ENCODE peak calls at places on chromosomes 7 and 10, in nine cellular contexts. N, S, O, V, H, T, E, Z and W are unnamed samples.

GRCh38 chr10:126702181-126702580 is 31.7 kb upstream of the C10orf90 start:
- DNase-seq in T (peak), O (no peak), H (no peak), S (no peak), Z (no peak), V (peak), N (no peak), E (no peak), W (no peak)

GRCh38 chr10:70317943-70318318 is 34.1 kb upstream of the NPFFR1 start:
- DNase-seq in S (peak), N (no peak), O (no peak), H (no peak), Z (no peak), T (no peak), E (no peak), V (no peak), W (no peak)

GRCh38 chr10:89481662-89482061 is 53.7 kb downstream of the SLC16A12 start:
- DNase-seq in N (no peak), V (peak), T (peak), S (no peak), Z (no peak), O (no peak), H (peak), E (peak), W (no peak)

GRCh38 chr7:11212816-11213215 is 239.1 kb downstream of the PHF14 start:
- DNase-seq in Z (no peak), S (no peak), H (peak), O (no peak), N (no peak), V (no peak), T (no peak), E (peak), W (no peak)

GRCh38 chr10:34475222-34475621 is 339.9 kb downstream of the PARD3 start:
- DNase-seq in S (no peak), N (no peak), T (peak), Z (no peak), V (no peak), H (no peak), E (no peak), O (no peak), W (no peak)

GRCh38 chr7:497946-498655 is 21.5 kb downstream of the PDGFA start:
- DNase-seq in T (no peak), O (no peak), S (no peak), H (no peak), E (no peak), N (no peak), V (no peak), Z (no peak), W (no peak)

GRCh38 chr10:132368881-132369635 is 27.9 kb upstream of the PWWP2B start:
- DNase-seq in H (peak), E (no peak), S (no peak), T (peak), O (no peak), V (peak), Z (no peak), N (no peak), W (no peak)

GRCh38 chr7:104552102-104552501 is 223.7 kb downstream of the LHFPL3 start:
- DNase-seq in H (peak), T (peak), O (peak), Z (no peak), S (peak), V (peak), E (peak), N (peak), W (peak)

GRCh38 chr7:74183653-74184450 is 9.7 kb downstream of the EIF4H start:
- DNase-seq in E (peak), T (no peak), O (no peak), H (peak), S (peak), V (no peak), N (no peak), Z (no peak), W (peak)

GRCh38 chr7:157699357-157700013 is 362.7 kb downstream of the DNAJB6 start:
- DNase-seq in H (no peak), S (no peak), N (no peak), E (no peak), V (no peak), Z (no peak), T (no peak), O (no peak), W (no peak)

GRCh38 chr7:33716581-33717477 is 188.5 kb upstream of the BMPER start:
- DNase-seq in T (peak), H (peak), N (no peak), S (peak), Z (no peak), E (peak), V (peak), O (no peak), W (no peak)

GRCh38 chr7:87000344-87000743 is 59.1 kb downstream of the ELAPOR2 start:
- DNase-seq in H (no peak), O (no peak), V (no peak), T (no peak), N (no peak), S (no peak), E (no peak), Z (no peak), W (no peak)
- TF ChIP-seq CTCF in H (no peak), O (no peak), V (no peak), T (no peak), N (no peak), S (no peak), E (no peak), Z (no peak), W (no peak)

GRCh38 chr10:106567629-106568028 is 596.9 kb downstream of the SORCS1 start:
- DNase-seq in H (no peak), V (no peak), N (no peak), S (no peak), O (no peak), T (no peak), Z (no peak), E (no peak), W (no peak)

GRCh38 chr10:106566871-106567270 is 597.6 kb downstream of the SORCS1 start:
- DNase-seq in E (no peak), T (no peak), Z (no peak), H (no peak), O (no peak), N (no peak), V (no peak), S (no peak), W (no peak)

GRCh38 chr10:106576534-106576933 is 588.0 kb downstream of the SORCS1 start:
- DNase-seq in O (no peak), S (no peak), N (no peak), V (no peak), E (no peak), Z (no peak), H (no peak), T (no peak), W (no peak)

GRCh38 chr10:106573106-106573505 is 591.4 kb downstream of the SORCS1 start:
- DNase-seq in T (peak), H (peak), Z (no peak), V (peak), E (no peak), N (no peak), O (no peak), S (no peak), W (no peak)

GRCh38 chr10:106571216-106571954 is 593.1 kb downstream of the SORCS1 start:
- DNase-seq in T (peak), H (peak), E (peak), V (peak), O (peak), N (no peak), Z (no peak), S (peak), W (no peak)
- TF ChIP-seq CTCF in T (peak), H (peak), E (peak), V (peak), O (peak), N (peak), Z (no peak), S (peak), W (no peak)

DNA sequence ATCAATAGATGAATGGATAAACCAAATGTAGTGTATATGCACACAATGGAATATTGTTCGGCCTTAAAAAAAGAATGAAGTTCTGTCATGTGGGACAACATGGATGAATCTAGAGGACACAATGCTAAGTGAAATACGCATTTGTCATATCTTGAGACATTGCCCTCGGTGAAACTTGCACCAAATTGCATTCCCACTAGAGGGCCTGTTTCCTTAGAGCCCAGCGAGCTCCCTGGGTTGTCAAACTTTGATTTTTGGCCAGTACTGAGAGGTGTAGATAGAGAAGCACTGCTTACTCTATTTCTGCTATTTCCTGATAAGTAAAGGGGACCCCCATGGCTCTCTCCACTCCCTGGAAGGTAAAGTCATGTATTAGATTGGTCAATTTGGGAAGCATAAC is 157.1 kb downstream of the GPAM start:
- DNase-seq in H (no peak), Z (no peak), N (no peak), S (no peak), V (no peak), E (no peak), T (no peak), O (no peak), W (no peak)
- TF ChIP-seq CTCF in H (no peak), Z (no peak), N (no peak), S (peak), V (no peak), E (no peak), T (no peak), O (peak), W (no peak)

GRCh38 chr10:49187950-49188761 is at the start of gene TMEM273:
- DNase-seq in S (peak), V (no peak), T (peak), Z (peak), E (no peak), H (no peak), O (no peak), N (peak), W (peak)
- TF ChIP-seq CTCF in S (no peak), V (no peak), T (no peak), Z (peak), E (no peak), H (no peak), O (no peak), N (no peak), W (no peak)

GRCh38 chr7:118110178-118110577 is 73.8 kb upstream of the LSM8 start:
- DNase-seq in E (no peak), Z (no peak), O (no peak), V (no peak), T (no peak), N (no peak), H (no peak), S (no peak), W (no peak)

GRCh38 chr7:118109607-118110006 is 74.4 kb upstream of the LSM8 start:
- DNase-seq in N (no peak), O (no peak), H (peak), T (no peak), E (peak), V (no peak), Z (no peak), S (no peak), W (no peak)

GRCh38 chr7:118104812-118105441 is 79.0 kb upstream of the LSM8 start:
- DNase-seq in T (peak), H (peak), S (peak), N (no peak), V (no peak), E (peak), O (no peak), Z (no peak), W (no peak)
- TF ChIP-seq CTCF in T (peak), H (peak), S (peak), N (peak), V (peak), E (peak), O (peak), Z (no peak), W (peak)

GRCh38 chr10:5663692-5664427 is 2.5 kb downstream of the ASB13 start:
- DNase-seq in E (no peak), S (peak), Z (no peak), N (no peak), V (no peak), T (no peak), O (no peak), H (no peak), W (no peak)
- TF ChIP-seq CTCF in E (no peak), S (no peak), Z (no peak), N (no peak), V (no peak), T (no peak), O (no peak), H (no peak), W (no peak)

GRCh38 chr7:129055861-129056464 is 1.1 kb upstream of the TNPO3 start:
- DNase-seq in E (no peak), V (no peak), T (no peak), O (no peak), Z (no peak), S (no peak), H (no peak), N (no peak), W (no peak)

GRCh38 chr7:129055294-129055816 is 444 bp upstream of the TNPO3 start:
- DNase-seq in O (no peak), E (no peak), S (no peak), Z (no peak), V (no peak), N (no peak), T (no peak), H (no peak), W (no peak)

GRCh38 chr7:129052441-129052840 is 2.5 kb downstream of the TNPO3 start:
- DNase-seq in H (no peak), Z (no peak), N (no peak), S (no peak), T (no peak), O (no peak), V (no peak), E (no peak), W (no peak)

GRCh38 chr7:129053938-129054437 is 923 bp downstream of the TNPO3 start:
- DNase-seq in Z (no peak), H (no peak), T (peak), S (no peak), O (no peak), N (no peak), V (no peak), E (no peak), W (no peak)

DNA sequence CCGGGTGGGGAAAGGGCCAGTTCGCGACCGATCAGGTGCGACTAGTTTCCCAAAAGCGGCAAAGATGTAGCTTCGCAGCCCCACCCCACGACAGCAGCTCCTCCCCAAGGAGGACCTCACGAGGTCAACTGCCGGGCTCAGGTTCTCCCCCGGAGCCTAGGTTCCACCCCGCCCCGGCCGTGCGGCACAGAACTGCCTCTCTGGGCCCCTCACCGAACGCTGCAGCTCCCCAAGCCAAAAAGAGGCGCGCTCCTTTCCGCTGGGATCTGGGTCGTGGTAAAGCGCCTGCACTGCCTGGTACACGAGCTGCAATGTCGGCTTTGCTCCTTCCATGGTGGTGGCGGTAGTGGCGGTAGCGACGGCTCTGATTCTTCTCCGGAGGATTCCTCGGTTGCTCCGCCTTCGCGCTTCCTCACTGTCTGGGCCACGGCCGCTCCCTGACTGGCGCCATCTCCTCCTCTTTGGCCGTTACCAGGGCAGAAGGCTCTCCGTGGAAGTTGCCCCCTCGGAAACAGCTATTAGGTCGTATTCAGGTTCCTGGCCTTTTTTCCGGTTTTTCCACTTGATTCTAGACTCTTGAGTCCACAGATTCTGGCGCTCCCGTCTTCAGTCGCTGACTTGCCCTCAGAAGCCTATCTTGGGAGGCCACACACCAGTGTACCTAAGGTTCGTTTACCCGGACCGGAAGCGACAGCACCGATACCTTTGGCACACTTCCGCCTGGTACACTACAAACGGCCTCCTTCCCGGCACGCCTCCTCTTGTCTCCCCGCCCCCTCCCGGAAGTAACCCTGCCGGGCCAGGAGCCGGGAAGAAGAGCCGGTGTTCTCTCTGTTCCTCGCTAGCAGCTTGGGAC is at the start of gene TNPO3:
- DNase-seq in E (peak), O (peak), T (peak), H (peak), N (peak), S (peak), V (peak), Z (peak), W (peak)
- TF ChIP-seq CTCF in E (no peak), O (peak), T (no peak), H (peak), N (no peak), S (peak), V (no peak), Z (peak), W (no peak)

DNA sequence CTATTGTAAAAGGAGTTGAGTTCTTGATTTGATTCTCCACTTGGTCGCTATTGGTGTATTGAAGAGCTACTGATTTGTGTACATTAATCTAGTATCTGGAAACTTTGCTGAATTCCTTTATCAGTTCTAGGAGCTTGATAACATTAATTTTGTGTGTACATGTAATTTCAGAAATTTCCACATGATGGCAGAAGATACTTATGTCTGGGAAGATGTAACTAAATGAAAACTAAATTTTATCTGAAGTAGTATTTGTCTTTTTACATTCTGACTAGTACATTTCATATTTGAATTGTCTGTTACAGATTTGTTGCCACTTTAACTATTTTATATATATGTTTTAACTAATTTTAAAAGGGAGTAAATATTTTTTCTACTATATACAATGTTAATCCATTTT is 27.6 kb downstream of the SDHAF3 start:
- DNase-seq in H (peak), V (no peak), T (peak), O (no peak), Z (no peak), S (peak), E (peak), N (no peak), W (no peak)
- TF ChIP-seq CTCF in H (no peak), V (no peak), T (no peak), O (peak), Z (peak), S (peak), E (peak), N (peak), W (peak)